ENCODE peak calls at places on chromosome 10, in eight cellular contexts. One of them, this sample, is unnamed.
A peak's percentile ranks its signal among the peaks of the same experiment; 100 is the strongest.

GRCh38 chr10:95445223-95445836 is 115.8 kb downstream of the SORBS1 start:
- DNase-seq in suprapubic skin: peak; percentile 84
- DNase-seq in transverse colon: peak; percentile 69
- DNase-seq in esophagus muscularis mucosa: no peak
- DNase-seq in stomach: peak; percentile 74
- DNase-seq in HepG2: no peak
- DNase-seq in H1: no peak
- DNase-seq in tibial nerve: no peak
- DNase-seq in this sample: peak; percentile 70

GRCh38 chr10:55426138-55426537 is 625.1 kb upstream of the PCDH15 start:
- DNase-seq in esophagus muscularis mucosa: no peak
- DNase-seq in suprapubic skin: no peak
- DNase-seq in H1: no peak
- DNase-seq in transverse colon: no peak
- DNase-seq in tibial nerve: no peak
- DNase-seq in stomach: no peak
- DNase-seq in HepG2: no peak
- DNase-seq in this sample: no peak

GRCh38 chr10:53403688-53404087 is 631.1 kb upstream of the MBL2 start:
- DNase-seq in stomach: peak; percentile 82
- DNase-seq in H1: no peak
- DNase-seq in HepG2: no peak
- DNase-seq in esophagus muscularis mucosa: no peak
- DNase-seq in suprapubic skin: no peak
- DNase-seq in transverse colon: peak; percentile 14
- DNase-seq in tibial nerve: peak; percentile 14
- DNase-seq in this sample: no peak

GRCh38 chr10:118216071-118216470 is 126.1 kb downstream of the FAM204A start:
- DNase-seq in HepG2: no peak
- DNase-seq in tibial nerve: no peak
- DNase-seq in transverse colon: no peak
- DNase-seq in esophagus muscularis mucosa: peak; percentile 53
- DNase-seq in suprapubic skin: no peak
- DNase-seq in H1: no peak
- DNase-seq in stomach: no peak
- DNase-seq in this sample: no peak

GRCh38 chr10:93437000-93437945 is 44.9 kb downstream of the MYOF start:
- DNase-seq in suprapubic skin: peak; percentile 88
- DNase-seq in HepG2: peak; percentile 71
- DNase-seq in transverse colon: peak; percentile 64
- DNase-seq in stomach: peak; percentile 67
- DNase-seq in esophagus muscularis mucosa: peak; percentile 97
- DNase-seq in tibial nerve: peak; percentile 64
- DNase-seq in H1: peak; percentile 68
- DNase-seq in this sample: peak; percentile 84

GRCh38 chr10:71475243-71475871 is 78.6 kb downstream of the CDH23 start:
- DNase-seq in stomach: no peak
- DNase-seq in esophagus muscularis mucosa: no peak
- DNase-seq in H1: no peak
- DNase-seq in transverse colon: no peak
- DNase-seq in suprapubic skin: no peak
- DNase-seq in HepG2: no peak
- DNase-seq in tibial nerve: no peak
- DNase-seq in this sample: peak; percentile 42

GRCh38 chr10:21195149-21195731 is 298.1 kb upstream of the NEBL start:
- DNase-seq in HepG2: no peak
- DNase-seq in stomach: no peak
- DNase-seq in H1: no peak
- DNase-seq in esophagus muscularis mucosa: no peak
- DNase-seq in tibial nerve: no peak
- DNase-seq in transverse colon: peak; percentile 15
- DNase-seq in suprapubic skin: no peak
- DNase-seq in this sample: no peak

GRCh38 chr10:34031410-34031809 is 696.9 kb upstream of the NRP1 start:
- DNase-seq in tibial nerve: peak; percentile 50
- DNase-seq in H1: no peak
- DNase-seq in suprapubic skin: peak; percentile 76
- DNase-seq in HepG2: no peak
- DNase-seq in stomach: no peak
- DNase-seq in transverse colon: peak; percentile 12
- DNase-seq in esophagus muscularis mucosa: peak; percentile 95
- DNase-seq in this sample: no peak

GRCh38 chr10:14822879-14823755 is 14.7 kb downstream of the CDNF start:
- DNase-seq in stomach: peak; percentile 31
- DNase-seq in tibial nerve: no peak
- DNase-seq in esophagus muscularis mucosa: no peak
- DNase-seq in transverse colon: peak; percentile 29
- DNase-seq in HepG2: peak; percentile 12
- DNase-seq in H1: no peak
- DNase-seq in suprapubic skin: no peak
- DNase-seq in this sample: no peak

GRCh38 chr10:9051328-9051974 is 997.0 kb downstream of the GATA3 start:
- DNase-seq in HepG2: no peak
- DNase-seq in transverse colon: no peak
- DNase-seq in tibial nerve: no peak
- DNase-seq in stomach: no peak
- DNase-seq in H1: no peak
- DNase-seq in suprapubic skin: no peak
- DNase-seq in esophagus muscularis mucosa: no peak
- DNase-seq in this sample: no peak

GRCh38 chr10:103281753-103282152 is 4.8 kb downstream of the INA start:
- DNase-seq in tibial nerve: no peak
- DNase-seq in HepG2: no peak
- DNase-seq in H1: peak; percentile 82
- DNase-seq in stomach: no peak
- DNase-seq in transverse colon: no peak
- DNase-seq in esophagus muscularis mucosa: no peak
- DNase-seq in suprapubic skin: no peak
- DNase-seq in this sample: no peak

GRCh38 chr10:11512596-11512995 is 98.9 kb downstream of the USP6NL start:
- DNase-seq in stomach: no peak
- DNase-seq in H1: no peak
- DNase-seq in HepG2: no peak
- DNase-seq in tibial nerve: no peak
- DNase-seq in esophagus muscularis mucosa: no peak
- DNase-seq in transverse colon: no peak
- DNase-seq in suprapubic skin: no peak
- DNase-seq in this sample: no peak

GRCh38 chr10:62512732-62513475 is 138.7 kb downstream of the ZNF365 start:
- DNase-seq in HepG2: no peak
- DNase-seq in tibial nerve: no peak
- DNase-seq in suprapubic skin: no peak
- DNase-seq in esophagus muscularis mucosa: no peak
- DNase-seq in stomach: no peak
- DNase-seq in H1: no peak
- DNase-seq in transverse colon: no peak
- DNase-seq in this sample: no peak

GRCh38 chr10:50624154-50624865 is 554 bp upstream of the SGMS1 start:
- DNase-seq in stomach: peak; percentile 97
- DNase-seq in HepG2: peak; percentile 85
- DNase-seq in tibial nerve: peak; percentile 90
- DNase-seq in H1: peak; percentile 99
- DNase-seq in esophagus muscularis mucosa: peak; percentile 98
- DNase-seq in transverse colon: peak; percentile 98
- DNase-seq in suprapubic skin: peak; percentile 97
- DNase-seq in this sample: peak; percentile 96

GRCh38 chr10:100022403-100022802 is 12.7 kb upstream of the DNMBP start:
- DNase-seq in suprapubic skin: no peak
- DNase-seq in esophagus muscularis mucosa: no peak
- DNase-seq in stomach: no peak
- DNase-seq in transverse colon: no peak
- DNase-seq in tibial nerve: no peak
- DNase-seq in H1: no peak
- DNase-seq in HepG2: no peak
- DNase-seq in this sample: no peak

GRCh38 chr10:13815766-13816165 is 229.0 kb downstream of the PRPF18 start:
- DNase-seq in stomach: no peak
- DNase-seq in H1: no peak
- DNase-seq in transverse colon: no peak
- DNase-seq in suprapubic skin: no peak
- DNase-seq in HepG2: no peak
- DNase-seq in tibial nerve: no peak
- DNase-seq in esophagus muscularis mucosa: no peak
- DNase-seq in this sample: no peak

GRCh38 chr10:13820119-13820518 is 233.4 kb downstream of the PRPF18 start:
- DNase-seq in stomach: no peak
- DNase-seq in tibial nerve: no peak
- DNase-seq in suprapubic skin: no peak
- DNase-seq in H1: no peak
- DNase-seq in transverse colon: no peak
- DNase-seq in esophagus muscularis mucosa: no peak
- DNase-seq in HepG2: no peak
- DNase-seq in this sample: no peak

GRCh38 chr10:13812804-13813203 is 226.0 kb downstream of the PRPF18 start:
- DNase-seq in esophagus muscularis mucosa: no peak
- DNase-seq in H1: no peak
- DNase-seq in HepG2: no peak
- DNase-seq in suprapubic skin: no peak
- DNase-seq in transverse colon: no peak
- DNase-seq in tibial nerve: no peak
- DNase-seq in stomach: no peak
- DNase-seq in this sample: no peak

GRCh38 chr10:13813540-13813939 is 226.8 kb downstream of the PRPF18 start:
- DNase-seq in H1: no peak
- DNase-seq in esophagus muscularis mucosa: no peak
- DNase-seq in transverse colon: no peak
- DNase-seq in tibial nerve: no peak
- DNase-seq in suprapubic skin: no peak
- DNase-seq in HepG2: no peak
- DNase-seq in stomach: peak; percentile 59
- DNase-seq in this sample: no peak

GRCh38 chr10:13816195-13816926 is 229.6 kb downstream of the PRPF18 start:
- DNase-seq in H1: no peak
- DNase-seq in suprapubic skin: no peak
- DNase-seq in HepG2: no peak
- DNase-seq in esophagus muscularis mucosa: no peak
- DNase-seq in transverse colon: peak; percentile 58
- DNase-seq in tibial nerve: peak; percentile 57
- DNase-seq in stomach: peak; percentile 88
- DNase-seq in this sample: peak; percentile 46
- TF ChIP-seq EP300 in H1: no peak
- TF ChIP-seq EP300 in suprapubic skin: no peak
- TF ChIP-seq EP300 in HepG2: no peak
- TF ChIP-seq EP300 in esophagus muscularis mucosa: no peak
- TF ChIP-seq EP300 in transverse colon: no peak
- TF ChIP-seq EP300 in tibial nerve: peak; percentile 56
- TF ChIP-seq EP300 in stomach: no peak
- TF ChIP-seq EP300 in this sample: no peak

DNA sequence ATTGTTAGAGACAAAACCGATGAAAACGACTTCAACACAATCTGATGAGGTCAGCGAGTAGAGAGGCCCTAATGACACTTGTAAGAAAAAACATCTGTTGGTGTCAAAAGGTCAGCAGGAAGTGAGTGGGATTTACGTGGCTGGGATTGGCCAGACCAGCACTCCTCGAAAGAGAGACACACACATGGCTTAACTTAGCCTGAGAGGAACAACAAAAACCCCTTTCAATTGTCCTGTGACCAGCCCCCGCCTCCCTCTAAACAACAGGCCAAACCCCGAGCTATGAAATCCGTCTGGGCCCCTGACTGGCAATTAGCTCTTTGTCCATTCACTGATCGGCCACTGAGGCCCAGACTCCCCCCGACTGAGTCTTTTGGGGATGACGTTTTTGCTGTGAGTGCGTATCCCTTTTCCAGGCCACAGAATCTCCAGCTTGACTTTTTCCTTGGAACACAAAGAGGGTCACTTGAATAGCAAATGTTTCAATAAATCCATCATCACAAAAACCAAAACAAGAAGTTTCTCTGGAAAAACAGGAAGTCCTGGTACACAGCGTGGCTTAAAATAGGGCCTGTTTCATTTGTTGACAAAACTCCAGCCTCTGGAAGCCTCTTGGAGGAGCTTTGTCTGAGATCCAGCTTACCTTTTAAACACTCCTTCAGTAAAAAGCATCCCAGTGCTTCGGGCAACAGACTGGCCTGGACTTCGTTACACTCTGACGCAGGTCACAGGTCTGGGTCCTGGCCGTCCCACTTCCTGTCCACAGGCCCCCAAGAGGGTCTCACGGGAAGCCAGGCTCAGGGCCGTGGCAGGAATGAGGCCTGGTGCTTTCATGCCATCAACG is 103.0 kb downstream of the CTBP2 start:
- DNase-seq in transverse colon: peak; percentile 60
- DNase-seq in esophagus muscularis mucosa: peak; percentile 94
- DNase-seq in tibial nerve: peak; percentile 55
- DNase-seq in HepG2: no peak
- DNase-seq in suprapubic skin: peak; percentile 93
- DNase-seq in stomach: no peak
- DNase-seq in H1: no peak
- DNase-seq in this sample: peak; percentile 90
- H3K36me3 ChIP-seq in transverse colon: no peaks in the 10 kb centered on the region
- H3K36me3 ChIP-seq in esophagus muscularis mucosa: no peaks in the 10 kb centered on the region
- H3K36me3 ChIP-seq in tibial nerve: no peaks in the 10 kb centered on the region
- H3K36me3 ChIP-seq in HepG2: no peaks in the 10 kb centered on the region
- H3K36me3 ChIP-seq in suprapubic skin: no peaks in the 10 kb centered on the region
- H3K36me3 ChIP-seq in stomach: no peaks in the 10 kb centered on the region
- H3K36me3 ChIP-seq in H1: peaks cover 2% of the 10 kb centered on the region
- H3K36me3 ChIP-seq in this sample: no peaks in the 10 kb centered on the region

GRCh38 chr10:48794074-48794473 is 109.4 kb downstream of the WDFY4 start:
- DNase-seq in esophagus muscularis mucosa: peak; percentile 70
- DNase-seq in transverse colon: no peak
- DNase-seq in H1: no peak
- DNase-seq in HepG2: no peak
- DNase-seq in tibial nerve: no peak
- DNase-seq in stomach: no peak
- DNase-seq in suprapubic skin: no peak
- DNase-seq in this sample: no peak

GRCh38 chr10:48792121-48792520 is 107.4 kb downstream of the WDFY4 start:
- DNase-seq in transverse colon: no peak
- DNase-seq in esophagus muscularis mucosa: no peak
- DNase-seq in stomach: no peak
- DNase-seq in tibial nerve: no peak
- DNase-seq in HepG2: no peak
- DNase-seq in H1: no peak
- DNase-seq in suprapubic skin: no peak
- DNase-seq in this sample: no peak

GRCh38 chr10:48790740-48791044 is 106.0 kb downstream of the WDFY4 start:
- DNase-seq in esophagus muscularis mucosa: no peak
- DNase-seq in tibial nerve: no peak
- DNase-seq in stomach: no peak
- DNase-seq in transverse colon: no peak
- DNase-seq in H1: no peak
- DNase-seq in suprapubic skin: no peak
- DNase-seq in HepG2: no peak
- DNase-seq in this sample: no peak

GRCh38 chr10:48791267-48791928 is 106.7 kb downstream of the WDFY4 start:
- DNase-seq in tibial nerve: no peak
- DNase-seq in suprapubic skin: no peak
- DNase-seq in HepG2: no peak
- DNase-seq in transverse colon: no peak
- DNase-seq in stomach: no peak
- DNase-seq in H1: no peak
- DNase-seq in esophagus muscularis mucosa: peak; percentile 72
- DNase-seq in this sample: no peak

GRCh38 chr10:48792687-48793096 is 108.0 kb downstream of the WDFY4 start:
- DNase-seq in HepG2: no peak
- DNase-seq in tibial nerve: no peak
- DNase-seq in suprapubic skin: no peak
- DNase-seq in H1: no peak
- DNase-seq in transverse colon: no peak
- DNase-seq in stomach: no peak
- DNase-seq in esophagus muscularis mucosa: peak; percentile 81
- DNase-seq in this sample: no peak
- TF ChIP-seq EP300 in HepG2: no peak
- TF ChIP-seq EP300 in tibial nerve: no peak
- TF ChIP-seq EP300 in suprapubic skin: no peak
- TF ChIP-seq EP300 in H1: no peak
- TF ChIP-seq EP300 in transverse colon: no peak
- TF ChIP-seq EP300 in stomach: no peak
- TF ChIP-seq EP300 in esophagus muscularis mucosa: no peak
- TF ChIP-seq EP300 in this sample: no peak

GRCh38 chr10:7363700-7364099 is 47.1 kb downstream of the SFMBT2 start:
- DNase-seq in tibial nerve: no peak
- DNase-seq in esophagus muscularis mucosa: no peak
- DNase-seq in stomach: no peak
- DNase-seq in H1: no peak
- DNase-seq in HepG2: no peak
- DNase-seq in suprapubic skin: no peak
- DNase-seq in transverse colon: no peak
- DNase-seq in this sample: no peak
- H3K36me3 ChIP-seq in tibial nerve: peaks cover 8% of the 10 kb centered on the region
- H3K36me3 ChIP-seq in esophagus muscularis mucosa: peaks cover 5% of the 10 kb centered on the region
- H3K36me3 ChIP-seq in stomach: peaks cover 5% of the 10 kb centered on the region
- H3K36me3 ChIP-seq in H1: peaks cover 8% of the 10 kb centered on the region
- H3K36me3 ChIP-seq in HepG2: no peaks in the 10 kb centered on the region
- H3K36me3 ChIP-seq in suprapubic skin: peaks cover 18% of the 10 kb centered on the region
- H3K36me3 ChIP-seq in transverse colon: no peaks in the 10 kb centered on the region
- H3K36me3 ChIP-seq in this sample: no peaks in the 10 kb centered on the region

This sample was measured in ovary.